ENCODE peak calls at places on chromosomes 3 and 15, in nine cellular contexts. D is HCT116, A is transverse colon, N is endothelial cell of umbilical vein, Z is GM23338, S is K562, E is breast epithelium, C is GM12878, V is sigmoid colon. T is an unnamed sample.

GRCh38 chr3:32147509-32147908 is 41.1 kb downstream of the GPD1L start:
- DNase-seq in N (no peak), D (no peak), E (no peak), V (no peak), S (no peak), C (no peak), Z (no peak), A (no peak), T (no peak)

GRCh38 chr3:10928396-10928960 is 64.1 kb upstream of the SLC6A1 start:
- DNase-seq in C (no peak), N (no peak), A (no peak), S (no peak), V (no peak), Z (no peak), E (no peak), D (no peak), T (no peak)

GRCh38 chr15:33584797-33585196 is 274.0 kb downstream of the RYR3 start:
- DNase-seq in D (no peak), Z (no peak), V (no peak), E (no peak), A (no peak), C (no peak), N (no peak), S (no peak), T (no peak)

GRCh38 chr15:45891766-45892165 is 256.9 kb downstream of the SQOR start:
- DNase-seq in V (no peak), Z (no peak), A (peak), S (no peak), N (no peak), C (no peak), D (no peak), E (no peak), T (peak)

GRCh38 chr3:151478376-151478702 is 17.5 kb upstream of the IGSF10 start:
- DNase-seq in Z (no peak), D (no peak), A (no peak), N (no peak), V (no peak), C (no peak), S (no peak), E (no peak), T (no peak)

GRCh38 chr15:28021281-28022039 is 77.7 kb downstream of the OCA2 start:
- DNase-seq in N (no peak), S (peak), E (peak), A (peak), C (no peak), V (no peak), Z (peak), D (peak), T (no peak)

GRCh38 chr15:70775160-70775559 is 11.8 kb upstream of the UACA start:
- DNase-seq in A (no peak), N (peak), E (no peak), S (no peak), V (no peak), Z (no peak), C (no peak), D (no peak), T (no peak)

GRCh38 chr3:197520311-197521276 is 35.2 kb downstream of the BDH1 start:
- DNase-seq in A (peak), C (no peak), E (no peak), S (peak), D (no peak), N (no peak), V (no peak), Z (peak), T (peak)

GRCh38 chr15:101049856-101050646 is 130.9 kb downstream of the LRRK1 start:
- DNase-seq in V (peak), D (no peak), E (no peak), S (no peak), Z (no peak), N (no peak), C (no peak), A (peak), T (peak)

GRCh38 chr3:35946857-35947514 is 307.7 kb downstream of the ARPP21 start:
- DNase-seq in D (no peak), C (no peak), V (no peak), E (no peak), S (no peak), A (peak), N (no peak), Z (no peak), T (no peak)

GRCh38 chr15:44813231-44813630 is 76.9 kb downstream of the TRIM69 start:
- DNase-seq in N (no peak), Z (no peak), A (peak), E (no peak), S (no peak), D (no peak), V (no peak), C (no peak), T (peak)

GRCh38 chr3:52361893-52362292 is 45.8 kb downstream of the DNAH1 start:
- DNase-seq in S (no peak), D (no peak), N (no peak), E (no peak), C (no peak), V (no peak), A (no peak), Z (no peak), T (no peak)

GRCh38 chr3:18761530-18761929 is 336.4 kb upstream of the SATB1 start:
- DNase-seq in Z (no peak), E (no peak), D (no peak), C (no peak), V (no peak), N (no peak), A (no peak), S (no peak), T (no peak)

GRCh38 chr15:101112336-101113113 is 139.3 kb downstream of the CHSY1 start:
- DNase-seq in S (no peak), A (no peak), C (no peak), V (no peak), E (peak), D (no peak), Z (no peak), N (no peak), T (no peak)

GRCh38 chr15:22806664-22807063 is 20.2 kb downstream of the NIPA1 start:
- DNase-seq in V (no peak), S (no peak), C (no peak), E (no peak), N (no peak), Z (no peak), A (no peak), D (no peak), T (no peak)

GRCh38 chr3:144053121-144053520 is 81.5 kb downstream of the DIPK2A start:
- DNase-seq in E (no peak), A (no peak), Z (no peak), S (no peak), C (no peak), N (no peak), V (no peak), D (no peak), T (no peak)

GRCh38 chr3:15420871-15421270 is 6.5 kb downstream of the METTL6 start:
- DNase-seq in A (no peak), C (no peak), V (no peak), D (no peak), Z (no peak), E (no peak), S (no peak), N (peak), T (no peak)

GRCh38 chr3:184566441-184567414 is 5.1 kb downstream of the EPHB3 start:
- DNase-seq in V (no peak), N (no peak), Z (no peak), D (no peak), A (peak), C (no peak), S (no peak), E (no peak), T (peak)

GRCh38 chr3:191499307-191500125 is 38.6 kb downstream of the PYDC2 start:
- DNase-seq in C (no peak), V (peak), A (peak), E (no peak), Z (peak), S (peak), N (no peak), D (no peak), T (peak)

GRCh38 chr3:184240384-184241140 is 8.2 kb downstream of the ALG3 start:
- DNase-seq in A (no peak), Z (peak), S (peak), V (no peak), N (peak), D (no peak), C (no peak), E (no peak), T (no peak)

GRCh38 chr15:98954411-98954810 is 53.2 kb downstream of the PGPEP1L start:
- DNase-seq in E (peak), V (peak), S (no peak), C (peak), Z (no peak), D (no peak), A (peak), N (no peak), T (no peak)

GRCh38 chr3:23263796-23264195 is 60.7 kb downstream of the UBE2E2 start:
- DNase-seq in A (no peak), N (no peak), Z (no peak), S (no peak), V (no peak), D (no peak), E (no peak), C (no peak), T (no peak)

GRCh38 chr3:36221975-36222374 is 158.3 kb upstream of the STAC start:
- DNase-seq in E (no peak), C (no peak), Z (no peak), N (no peak), D (no peak), A (no peak), S (no peak), V (no peak), T (no peak)

GRCh38 chr3:194804796-194805195 is 119.1 kb downstream of the FAM43A start:
- DNase-seq in S (no peak), D (no peak), C (no peak), A (no peak), N (no peak), E (no peak), V (no peak), Z (no peak), T (no peak)

GRCh38 chr3:71521940-71522876 is 61.3 kb downstream of the FOXP1 start:
- DNase-seq in A (no peak), E (no peak), N (peak), Z (no peak), C (no peak), V (no peak), S (no peak), D (no peak), T (no peak)

GRCh38 chr3:56812749-56813655 is 11.3 kb upstream of the ARHGEF3 start:
- DNase-seq in A (no peak), V (no peak), N (peak), C (no peak), S (no peak), D (no peak), E (peak), Z (no peak), T (no peak)

GRCh38 chr3:127224118-127224517 is 31.2 kb downstream of the PRR23E start:
- DNase-seq in V (no peak), S (no peak), N (no peak), C (no peak), E (no peak), D (no peak), Z (no peak), A (no peak), T (no peak)

GRCh38 chr15:81449836-81450474 is 75.9 kb upstream of the TMC3 start:
- DNase-seq in A (no peak), E (no peak), S (no peak), D (no peak), V (no peak), C (no peak), N (no peak), Z (no peak), T (no peak)

GRCh38 chr3:28485164-28485563 is 136.5 kb upstream of the AZI2 start:
- DNase-seq in E (no peak), Z (no peak), S (no peak), A (no peak), V (no peak), N (no peak), C (no peak), D (no peak), T (no peak)

GRCh38 chr3:135215516-135215915 is 420.5 kb downstream of the EPHB1 start:
- DNase-seq in C (no peak), S (no peak), A (no peak), N (no peak), Z (no peak), V (no peak), E (no peak), D (no peak), T (no peak)

GRCh38 chr3:46509661-46510187 is 11.9 kb downstream of the RTP3 start:
- DNase-seq in C (no peak), S (peak), V (no peak), E (no peak), N (no peak), D (no peak), Z (no peak), A (no peak), T (no peak)

GRCh38 chr3:4394048-4394447 is 73.0 kb downstream of the SUMF1 start:
- DNase-seq in E (no peak), A (peak), D (no peak), V (no peak), Z (no peak), S (no peak), C (no peak), N (peak), T (no peak)

GRCh38 chr15:89447676-89448075 is 48.7 kb downstream of the RHCG start:
- DNase-seq in Z (no peak), V (no peak), A (no peak), C (no peak), S (no peak), E (no peak), N (no peak), D (no peak), T (no peak)

DNA sequence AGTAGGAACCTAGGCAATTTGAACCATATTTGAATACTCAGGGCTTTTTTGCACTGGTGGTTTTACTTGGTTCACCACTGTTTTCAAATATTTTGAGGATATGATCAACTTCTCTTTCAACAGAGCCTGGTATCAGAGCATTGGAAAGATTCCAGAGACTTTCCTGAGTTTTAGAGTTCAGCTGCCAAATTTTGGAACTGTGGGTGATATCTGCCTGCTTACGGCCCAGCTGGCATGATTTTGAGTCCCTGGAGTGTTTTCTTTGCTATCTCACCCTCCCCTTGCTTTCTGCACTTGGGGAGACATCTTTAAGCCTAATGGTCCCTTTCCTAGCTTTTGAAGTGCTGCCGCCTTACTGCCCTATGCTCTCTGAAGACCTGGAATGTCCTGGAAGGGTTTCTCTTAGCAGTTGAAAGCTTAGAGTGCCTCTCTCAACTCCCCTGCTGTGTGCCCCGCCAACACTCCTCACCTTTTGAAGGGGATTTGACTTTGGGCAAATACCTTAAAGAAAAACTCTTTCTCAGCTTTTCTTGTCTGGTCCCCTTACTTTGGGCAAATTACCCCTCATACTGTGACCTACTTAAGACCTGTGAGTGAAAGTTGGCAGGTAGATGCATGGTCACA is 539.1 kb downstream of the MFSD1 start:
- DNase-seq in D (no peak), Z (peak), E (no peak), C (no peak), A (no peak), N (no peak), S (no peak), V (no peak), T (no peak)
- TF ChIP-seq POLR2AphosphoS5 in D (no peak), Z (no peak), E (no peak), C (no peak), A (no peak), N (no peak), S (no peak), V (no peak), T (no peak)

GRCh38 chr3:124772081-124772831 is 42.0 kb downstream of the UMPS start:
- DNase-seq in A (no peak), V (no peak), C (no peak), Z (no peak), D (no peak), N (peak), E (no peak), S (peak), T (no peak)
- TF ChIP-seq POLR2AphosphoS5 in A (no peak), V (peak), C (no peak), Z (no peak), D (no peak), N (peak), E (no peak), S (peak), T (no peak)

DNA sequence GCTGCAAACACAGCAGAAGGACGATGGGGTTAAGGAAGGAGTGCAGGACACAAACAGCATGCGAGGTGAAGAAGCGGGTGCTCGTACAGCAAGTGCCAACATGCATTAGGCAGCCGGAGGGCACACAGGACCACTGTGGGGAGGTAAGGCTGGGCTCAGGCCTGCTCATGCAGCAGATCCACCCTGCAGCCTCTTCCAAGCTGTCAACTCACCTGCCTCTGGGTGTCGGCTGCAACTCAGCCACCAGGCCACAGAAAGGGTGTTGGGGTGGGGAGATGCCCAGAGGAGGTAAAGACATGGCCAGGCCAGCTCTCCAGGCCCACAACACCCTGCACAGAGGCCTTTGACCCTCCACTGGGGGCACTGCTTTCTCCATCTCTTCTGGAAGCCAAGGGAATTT is 44.2 kb downstream of the TGM4 start:
- DNase-seq in E (no peak), D (no peak), A (no peak), V (no peak), N (no peak), C (no peak), S (no peak), Z (peak), T (no peak)
- TF ChIP-seq POLR2AphosphoS5 in E (no peak), D (no peak), A (no peak), V (no peak), N (no peak), C (no peak), S (no peak), Z (no peak), T (no peak)

GRCh38 chr3:169965562-169965961 is 1.0 kb upstream of the SEC62 start:
- DNase-seq in D (no peak), C (no peak), V (no peak), A (no peak), E (no peak), S (no peak), Z (no peak), N (no peak), T (no peak)

GRCh38 chr3:169966951-169967915 is 626 bp downstream of the SEC62 start:
- DNase-seq in N (peak), C (no peak), S (peak), Z (peak), V (peak), E (peak), D (no peak), A (no peak), T (peak)

GRCh38 chr3:169964176-169964575 is 2.4 kb upstream of the SEC62 start:
- DNase-seq in Z (no peak), C (no peak), E (no peak), N (no peak), S (no peak), A (no peak), D (no peak), V (no peak), T (peak)

GRCh38 chr3:169968224-169968623 is 1.6 kb downstream of the SEC62 start:
- DNase-seq in D (no peak), A (no peak), Z (no peak), S (no peak), N (no peak), E (no peak), C (no peak), V (no peak), T (no peak)

GRCh38 chr3:169966086-169966950 is at the start of gene SEC62:
- DNase-seq in V (peak), Z (peak), D (peak), E (peak), S (peak), C (peak), N (peak), A (peak), T (peak)
- TF ChIP-seq POLR2AphosphoS5 in V (peak), Z (peak), D (peak), E (peak), S (peak), C (peak), N (peak), A (peak), T (peak)

GRCh38 chr3:13083898-13084297 is 10.7 kb upstream of the IQSEC1 start:
- DNase-seq in C (peak), N (no peak), A (peak), D (no peak), E (no peak), V (no peak), S (no peak), Z (no peak), T (no peak)
- TF ChIP-seq POLR2AphosphoS5 in C (no peak), N (no peak), A (no peak), D (no peak), E (no peak), V (no peak), S (no peak), Z (no peak), T (no peak)

DNA sequence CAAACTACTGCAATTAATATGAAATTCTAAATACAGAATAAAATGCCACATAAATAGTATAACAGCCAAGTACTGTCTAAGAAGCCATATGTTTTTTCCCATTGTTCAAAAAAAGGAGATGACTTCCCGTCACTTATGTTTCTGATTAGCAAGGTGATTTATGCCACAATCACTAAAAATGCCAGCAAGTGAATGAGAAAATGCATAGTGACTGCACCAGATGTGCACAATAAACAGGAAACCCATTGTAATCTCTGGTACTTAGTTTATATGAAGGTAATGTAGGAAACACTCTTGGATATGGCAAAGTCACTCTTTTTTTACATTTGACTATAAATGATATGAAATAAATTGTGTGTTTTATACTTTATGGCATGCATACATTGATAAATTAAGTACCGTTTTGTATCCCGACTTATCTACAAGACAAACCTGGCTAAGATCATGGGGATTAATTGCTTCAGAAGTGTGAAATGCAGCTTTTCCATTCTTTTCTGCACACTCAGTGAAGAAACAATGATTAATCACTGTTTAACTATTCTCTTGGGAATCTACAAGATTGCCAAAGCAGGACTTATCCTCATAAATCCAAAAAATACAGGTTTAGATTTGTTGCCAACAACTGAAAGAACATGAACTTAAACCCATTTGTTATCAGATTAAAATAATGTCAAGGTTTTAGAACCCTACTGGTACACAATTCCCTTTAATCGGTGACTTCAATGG is 164.5 kb downstream of the TBC1D5 start:
- DNase-seq in A (no peak), C (no peak), Z (no peak), D (no peak), N (peak), V (no peak), S (no peak), E (no peak), T (no peak)
- TF ChIP-seq POLR2AphosphoS5 in A (no peak), C (no peak), Z (no peak), D (no peak), N (no peak), V (no peak), S (no peak), E (no peak), T (no peak)